ENCODE peak calls at places on chromosomes 6 and 20, in four cellular contexts. H is AG20443; J is hypothalamus; T is effector memory CD8-positive, alpha-beta T cell. G is an unnamed sample.

GRCh38 chr6:31547727-31548422 is 467 bp downstream of the NFKBIL1 start:
- DNase-seq in H (no peak), J (no peak), T (no peak), G (no peak)

GRCh38 chr6:107827541-107827940 is 3.4 kb upstream of the SCML4 start:
- DNase-seq in H (no peak), J (no peak), T (no peak), G (no peak)

GRCh38 chr6:31122803-31123706 is 2.8 kb upstream of the CDSN start:
- DNase-seq in H (peak), J (peak), T (no peak), G (no peak)

GRCh38 chr20:48574383-48574782 is 253.4 kb downstream of the PREX1 start:
- DNase-seq in H (no peak), J (no peak), T (no peak), G (no peak)

GRCh38 chr6:90256698-90257485 is 39.8 kb downstream of the BACH2 start:
- DNase-seq in H (no peak), J (no peak), T (no peak), G (no peak)

GRCh38 chr6:125008957-125009356 is 46.7 kb downstream of the RNF217 start:
- DNase-seq in H (no peak), J (no peak), T (no peak), G (no peak)

GRCh38 chr20:32035398-32035852 is 16.6 kb upstream of the HCK start:
- DNase-seq in H (no peak), J (no peak), T (no peak), G (no peak)

GRCh38 chr6:154404791-154405400 is 48.3 kb upstream of the IPCEF1 start:
- DNase-seq in H (peak), J (no peak), T (no peak), G (no peak)

GRCh38 chr6:73691512-73691911 is 4.5 kb upstream of the CD109 start:
- DNase-seq in H (no peak), J (no peak), T (no peak), G (no peak)

GRCh38 chr6:126039284-126039683 is 52.9 kb downstream of the TRMT11 start:
- DNase-seq in H (peak), J (no peak), T (no peak), G (no peak)

GRCh38 chr20:32153156-32153665 is 43.7 kb downstream of the TM9SF4 start:
- DNase-seq in H (no peak), J (no peak), T (no peak), G (no peak)

GRCh38 chr6:146289816-146290588 is 253.6 kb upstream of the RAB32 start:
- DNase-seq in H (peak), J (no peak), T (no peak), G (no peak)

GRCh38 chr20:17709361-17710293 is 9.9 kb downstream of the BANF2 start:
- DNase-seq in H (no peak), J (no peak), T (no peak), G (no peak)

GRCh38 chr20:52175840-52176239 is 15.7 kb downstream of the ZFP64 start:
- DNase-seq in H (no peak), J (no peak), T (no peak), G (no peak)

GRCh38 chr20:19212524-19213502 is at the start of gene SLC24A3:
- DNase-seq in H (peak), J (no peak), T (no peak), G (peak)

GRCh38 chr20:38878798-38879197 is 47.4 kb upstream of the FAM83D start:
- DNase-seq in H (peak), J (no peak), T (no peak), G (no peak)

GRCh38 chr6:142735182-142735581 is 209.8 kb downstream of the HIVEP2 start:
- DNase-seq in H (no peak), J (no peak), T (no peak), G (no peak)